ENCODE peak calls at places on chromosome 18, in four cellular contexts. E is astrocyte of the cerebellum, C is heart right ventricle, N is lung. G is an unnamed sample.

GRCh38 chr18:68837665-68838390 is 39.9 kb downstream of the CCDC102B start:
- DNase-seq in N (no peak), C (no peak), E (no peak), G (no peak)

GRCh38 chr18:30915336-30915988 is 127.1 kb downstream of the DSC3 start:
- DNase-seq in N (no peak), C (no peak), E (no peak), G (no peak)

GRCh38 chr18:75455249-75456183 is 28.0 kb upstream of the SMIM21 start:
- DNase-seq in N (no peak), C (no peak), E (no peak), G (no peak)

GRCh38 chr18:33581816-33582215 is 3.8 kb downstream of the ASXL3 start:
- DNase-seq in N (no peak), E (no peak), C (peak), G (no peak)

GRCh38 chr18:37422116-37422515 is 143.5 kb downstream of the CELF4 start:
- DNase-seq in C (no peak), E (no peak), N (no peak), G (no peak)

GRCh38 chr18:13530879-13531387 is 195.4 kb downstream of the FAM210A start:
- DNase-seq in C (peak), E (peak), N (no peak), G (peak)

GRCh38 chr18:28176933-28177827 is at the start of gene CDH2:
- DNase-seq in C (peak), N (no peak), E (peak), G (no peak)

GRCh38 chr18:63126134-63127067 is 193.2 kb downstream of the BCL2 start:
- DNase-seq in C (no peak), N (no peak), E (no peak), G (no peak)

GRCh38 chr18:48566588-48566987 is 27.8 kb downstream of the CTIF start:
- DNase-seq in E (no peak), C (no peak), N (no peak), G (no peak)

GRCh38 chr18:70907673-70908072 is 618.8 kb downstream of the SOCS6 start:
- DNase-seq in C (no peak), E (no peak), N (no peak), G (no peak)

GRCh38 chr18:79952996-79953559 is 1.6 kb upstream of the SLC66A2 start:
- DNase-seq in E (no peak), N (no peak), C (no peak), G (peak)

GRCh38 chr18:68676913-68677312 is 38.0 kb downstream of the TMX3 start:
- DNase-seq in C (no peak), N (no peak), E (no peak), G (no peak)

DNA sequence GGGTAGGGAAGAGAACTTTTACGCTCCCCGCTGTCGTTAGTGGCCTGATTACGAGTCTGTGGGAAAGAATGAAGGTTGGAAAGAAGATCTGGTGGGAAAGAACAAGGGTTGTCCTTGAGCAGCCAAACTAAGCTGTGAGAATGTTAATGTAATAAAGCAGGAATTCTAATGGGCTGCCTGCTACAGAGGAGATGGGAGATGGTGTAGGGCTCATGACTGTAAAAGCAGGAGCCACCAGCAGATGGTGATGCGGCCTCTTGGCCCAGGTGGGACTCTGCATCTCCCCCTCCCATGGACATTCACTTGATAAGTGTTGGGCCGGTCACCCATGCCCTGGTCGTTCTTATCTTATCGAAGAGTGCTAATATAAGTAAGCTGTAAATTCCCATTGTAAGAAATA is 150.0 kb downstream of the NEDD4L start:
- DNase-seq in N (no peak), C (no peak), E (no peak), G (no peak)
- TF ChIP-seq CTCF in N (no peak), C (peak), E (peak), G (no peak)

DNA sequence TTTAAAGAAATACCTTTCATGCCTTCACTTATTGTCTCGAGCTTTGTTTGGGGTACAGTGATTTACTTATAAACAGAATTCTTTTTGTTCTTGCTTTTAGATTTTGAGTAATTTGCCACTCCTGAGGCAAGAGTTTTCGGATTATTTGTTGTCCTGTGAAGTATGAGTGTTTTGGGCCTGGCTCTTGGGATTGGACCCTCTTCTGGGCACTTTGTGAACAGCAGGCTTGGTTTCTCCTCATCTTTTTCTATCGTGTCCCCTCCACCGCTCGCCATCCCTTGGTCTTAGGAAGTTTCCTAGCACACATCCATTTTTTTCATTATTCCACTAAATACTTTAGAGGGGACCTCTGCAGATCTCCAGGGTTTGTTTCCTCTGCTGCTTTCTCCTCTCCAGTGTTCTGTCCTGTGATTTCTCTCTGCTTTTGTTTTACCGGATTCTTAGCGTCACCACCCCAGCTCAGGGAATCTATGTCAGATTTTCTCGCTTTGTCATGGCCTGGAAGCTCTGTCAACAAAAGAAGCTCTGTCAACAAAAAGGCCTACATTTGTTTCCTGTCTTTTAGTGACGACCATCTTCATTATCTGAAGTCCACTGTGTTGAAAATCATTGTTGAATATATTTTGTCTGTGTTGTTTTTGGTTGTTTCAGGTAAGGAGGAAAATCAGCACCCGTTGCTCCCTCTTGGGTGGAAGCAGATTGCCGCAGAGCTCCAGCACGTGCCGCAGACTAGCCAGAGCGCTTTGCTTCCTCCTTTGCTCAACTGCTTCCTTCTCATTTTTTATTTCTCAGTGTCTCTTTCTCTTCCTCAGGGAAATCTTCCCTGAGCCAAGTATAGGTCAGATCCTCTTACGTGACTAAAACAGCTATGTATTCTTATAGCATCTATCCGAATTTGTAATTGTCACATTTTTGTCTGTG is 27.8 kb downstream of the ANKRD62 start:
- DNase-seq in N (no peak), E (no peak), C (no peak), G (no peak)
- H3K4me3 ChIP-seq in N (no peak), E (no peak), C (no peak), G (no peak)

GRCh38 chr18:2952605-2953004 is 60.3 kb downstream of the LPIN2 start:
- DNase-seq in E (no peak), C (no peak), N (no peak), G (no peak)

GRCh38 chr18:2948038-2948437 is 64.9 kb downstream of the LPIN2 start:
- DNase-seq in C (no peak), E (peak), N (no peak), G (no peak)
- TF ChIP-seq CTCF in C (peak), E (peak), N (no peak), G (no peak)

GRCh38 chr18:46386788-46387187 is 270.2 kb downstream of the LOXHD1 start:
- DNase-seq in E (no peak), C (peak), N (no peak), G (no peak)

GRCh38 chr18:46388295-46388694 is 268.7 kb downstream of the LOXHD1 start:
- DNase-seq in E (no peak), N (no peak), C (no peak), G (no peak)

GRCh38 chr18:46392576-46392975 is 264.4 kb downstream of the LOXHD1 start:
- DNase-seq in E (no peak), N (no peak), C (no peak), G (no peak)

GRCh38 chr18:46385124-46385523 is 271.9 kb downstream of the LOXHD1 start:
- DNase-seq in E (no peak), N (no peak), C (no peak), G (no peak)

DNA sequence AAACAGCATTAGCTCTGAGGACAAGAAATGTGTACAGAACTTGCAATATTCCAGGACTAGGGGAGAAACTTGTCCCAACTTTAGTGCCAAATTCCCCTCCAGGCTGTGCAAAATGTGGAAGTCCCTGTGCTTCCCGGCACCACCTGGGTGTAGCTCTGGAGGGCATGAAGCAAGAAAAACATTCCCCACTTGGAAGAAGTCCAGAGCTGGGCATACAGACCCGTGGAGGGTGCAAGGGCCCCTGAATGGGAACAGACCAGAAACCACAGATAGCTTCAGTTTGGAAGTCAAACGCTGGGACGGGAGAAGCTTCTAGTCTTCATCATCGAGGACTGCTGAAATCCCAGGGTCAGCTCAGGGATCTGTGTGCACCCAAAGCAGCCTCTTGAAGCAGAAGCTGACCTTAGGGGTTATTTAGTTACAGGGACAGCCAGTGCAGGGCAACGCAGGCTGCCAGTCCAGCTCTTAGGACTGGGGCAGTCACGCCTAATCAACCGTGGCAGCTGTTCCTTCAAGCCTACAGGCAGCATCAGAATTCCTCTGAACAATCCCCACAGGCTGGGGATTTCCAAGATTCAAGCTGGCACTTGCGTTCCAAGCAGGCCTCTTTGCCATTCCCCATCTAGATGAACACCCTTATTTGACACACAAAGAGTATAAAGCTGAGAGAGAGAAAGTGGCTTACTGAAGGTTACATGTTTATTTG is 269.4 kb downstream of the LOXHD1 start:
- DNase-seq in N (no peak), C (no peak), E (peak), G (no peak)
- H3K4me3 ChIP-seq in N (no peak), C (no peak), E (no peak), G (no peak)

DNA sequence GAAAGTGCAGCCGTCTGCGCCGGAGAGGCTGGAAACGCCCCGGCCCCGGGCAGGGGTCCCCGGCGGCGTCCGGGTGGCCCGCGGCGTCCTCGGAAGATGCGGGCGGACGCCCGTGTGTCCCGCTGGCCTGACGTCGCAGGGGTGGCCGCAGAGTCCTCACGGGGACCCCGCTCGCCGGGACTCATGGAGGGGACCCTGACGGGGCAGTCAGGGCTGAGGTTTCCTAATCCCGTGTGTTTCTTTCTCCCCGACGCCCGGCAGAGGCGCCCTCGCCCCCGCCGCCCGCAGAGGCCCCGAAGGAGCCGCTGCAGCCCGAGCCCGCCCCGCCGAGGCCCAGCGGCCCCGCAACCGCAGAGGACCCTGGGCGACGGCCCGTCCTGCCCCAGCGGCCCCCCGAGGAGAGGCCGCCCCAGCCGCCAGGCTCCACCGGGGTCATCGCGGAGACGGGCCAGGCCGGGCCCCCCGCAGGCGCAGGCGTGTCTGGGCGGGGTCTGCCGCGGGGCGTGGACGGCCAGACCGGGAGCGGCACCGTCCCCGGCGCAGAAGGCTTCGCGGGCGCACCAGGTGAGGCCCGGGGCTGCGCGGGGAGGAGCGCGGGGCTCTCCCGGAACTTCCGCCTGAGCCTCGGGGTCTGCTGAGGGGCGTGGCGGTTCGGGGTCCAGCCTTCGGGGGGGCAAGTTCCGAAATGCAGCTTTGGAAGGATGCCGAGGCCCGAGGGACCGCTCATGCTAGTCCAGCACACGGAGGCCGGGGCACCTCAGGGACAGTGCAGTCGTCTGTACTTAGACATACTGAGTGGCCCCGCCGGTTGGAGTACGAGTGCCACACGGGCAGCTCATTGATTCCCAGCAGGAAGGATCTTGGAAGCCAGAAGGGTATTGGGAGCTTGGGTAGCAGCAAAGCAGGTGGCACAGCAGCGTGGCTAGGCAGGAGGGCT is 60.0 kb downstream of the EMILIN2 start:
- DNase-seq in C (peak), E (no peak), N (no peak), G (peak)
- TF ChIP-seq CTCF in C (no peak), E (no peak), N (no peak), G (no peak)

GRCh38 chr18:2846241-2846637 is 567 bp upstream of the EMILIN2 start:
- DNase-seq in C (no peak), E (no peak), N (no peak), G (peak)
- H3K4me3 ChIP-seq in C (peak), E (peak), N (peak), G (peak)

GRCh38 chr18:74289946-74290478 is 1.8 kb downstream of the CYB5A start:
- DNase-seq in C (no peak), E (no peak), N (no peak), G (no peak)

GRCh38 chr18:74289137-74289536 is 2.6 kb downstream of the CYB5A start:
- DNase-seq in C (no peak), N (no peak), E (no peak), G (no peak)

GRCh38 chr18:74291771-74292540 is at the start of gene CYB5A:
- DNase-seq in C (peak), N (peak), E (peak), G (peak)

GRCh38 chr18:74292541-74292858 is 737 bp upstream of the CYB5A start:
- DNase-seq in C (no peak), E (no peak), N (no peak), G (no peak)

GRCh38 chr18:74290831-74291770 is 662 bp downstream of the CYB5A start:
- DNase-seq in N (peak), C (no peak), E (no peak), G (no peak)
- TF ChIP-seq CTCF in N (no peak), C (no peak), E (no peak), G (no peak)

DNA sequence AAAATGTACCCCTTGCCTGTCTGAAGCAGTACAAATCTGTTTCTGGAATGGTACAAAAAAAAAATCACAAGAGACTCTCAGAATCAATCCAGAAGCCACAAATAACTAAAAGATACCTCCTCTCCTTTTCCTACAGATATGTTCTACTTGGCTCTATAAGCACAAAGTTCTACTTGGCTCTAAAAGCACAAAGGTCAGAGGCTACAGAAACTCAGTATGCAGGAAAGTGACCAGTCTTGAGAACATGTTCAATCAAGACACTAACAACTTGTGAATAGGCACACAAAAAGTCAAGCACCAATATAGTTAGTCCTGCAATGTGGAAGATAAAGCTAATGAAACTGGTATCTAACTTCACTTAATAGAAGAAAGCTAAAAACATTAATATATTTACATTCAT is 19.2 kb downstream of the PPP4R1 start:
- DNase-seq in C (no peak), E (no peak), N (no peak), G (no peak)
- H3K4me3 ChIP-seq in C (no peak), E (no peak), N (no peak), G (no peak)

DNA sequence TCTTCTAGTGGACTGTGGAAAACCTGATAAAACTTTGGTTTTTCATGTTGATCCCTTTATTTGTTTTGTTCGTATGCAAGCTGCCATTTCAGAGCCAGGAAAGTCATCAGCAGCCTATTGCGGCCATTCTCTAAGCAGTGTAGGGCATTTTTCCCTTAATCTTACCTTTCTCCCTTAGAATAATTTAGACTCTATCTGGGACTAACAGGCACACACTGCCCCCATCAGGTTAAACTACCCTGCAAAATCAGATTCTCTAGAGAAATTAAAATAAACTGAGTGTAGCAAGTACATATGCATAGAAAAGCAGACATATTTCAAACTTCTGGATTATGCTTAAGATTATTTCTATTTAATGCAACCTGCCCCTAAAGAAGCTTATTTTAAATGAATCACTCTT is 347.4 kb downstream of the METTL4 start:
- DNase-seq in N (no peak), E (peak), C (peak), G (no peak)
- TF ChIP-seq CTCF in N (no peak), E (peak), C (peak), G (no peak)